ENCODE peak calls at places on chromosomes 7 and 10, in nine cellular contexts. S is skeletal muscle cell, G is cardiac fibroblast, R is cardiac muscle cell, B is HFF-Myc, H is fibroblast of pulmonary artery, N is AG04450, P is brain microvascular endothelial cell, T is BJ. Y is an unnamed sample.

GRCh38 chr10:11017575-11018425 is at the start of gene CELF2:
- DNase-seq in G (peak; percentile 10), S (no peak), R (peak; percentile 22), N (no peak), T (no peak), H (no peak), B (no peak), P (no peak), Y (no peak)

GRCh38 chr7:105584165-105584564 is 2.9 kb upstream of the EFCAB10 start:
- DNase-seq in H (no peak), T (no peak), N (no peak), R (no peak), P (no peak), G (no peak), S (no peak), B (no peak), Y (no peak)

GRCh38 chr10:119633538-119634218 is 17.5 kb upstream of the BAG3 start:
- DNase-seq in N (no peak), T (no peak), H (no peak), G (no peak), S (no peak), P (no peak), R (no peak), B (no peak), Y (no peak)

GRCh38 chr7:30251708-30252329 is 32.6 kb upstream of the ZNRF2 start:
- DNase-seq in P (no peak), R (no peak), S (no peak), B (no peak), N (no peak), T (no peak), H (peak; percentile 19), G (peak; percentile 5), Y (no peak)

GRCh38 chr10:28425431-28425830 is 107.5 kb upstream of the WAC start:
- DNase-seq in N (no peak), T (no peak), H (no peak), S (no peak), B (no peak), R (peak; percentile 8), P (no peak), G (peak; percentile 54), Y (no peak)

GRCh38 chr10:91201213-91201996 is 19.1 kb upstream of the PCGF5 start:
- DNase-seq in R (peak; percentile 14), T (no peak), P (no peak), G (peak; percentile 38), N (no peak), S (no peak), H (no peak), B (no peak), Y (no peak)

GRCh38 chr7:138442822-138443221 is 17.2 kb upstream of the TRIM24 start:
- DNase-seq in N (no peak), G (no peak), H (no peak), P (no peak), S (no peak), R (no peak), B (no peak), T (no peak), Y (no peak)

GRCh38 chr10:85624511-85624910 is 742.1 kb downstream of the GRID1 start:
- DNase-seq in S (no peak), B (no peak), P (no peak), T (no peak), G (no peak), R (no peak), H (no peak), N (no peak), Y (no peak)

GRCh38 chr10:11402392-11402791 is 209.1 kb downstream of the USP6NL start:
- DNase-seq in T (no peak), R (no peak), S (no peak), H (no peak), B (no peak), N (no peak), G (no peak), P (no peak), Y (no peak)

GRCh38 chr7:141043621-141044020 is 28.9 kb upstream of the MRPS33 start:
- DNase-seq in R (no peak), N (no peak), G (peak; percentile 11), H (no peak), T (no peak), P (no peak), S (no peak), B (no peak), Y (no peak)

GRCh38 chr7:117312593-117312992 is 10.3 kb downstream of the WNT2 start:
- DNase-seq in G (peak; percentile 28), R (peak; percentile 10), N (no peak), H (peak; percentile 23), B (no peak), P (no peak), T (no peak), S (no peak), Y (no peak)

GRCh38 chr7:1859266-1860035 is 189.4 kb downstream of the ELFN1 start:
- DNase-seq in G (no peak), T (no peak), S (no peak), H (no peak), B (no peak), R (no peak), P (no peak), N (no peak), Y (no peak)

GRCh38 chr10:131117416-131118212 is 193.9 kb downstream of the TCERG1L start:
- DNase-seq in B (no peak), R (no peak), N (no peak), G (no peak), H (no peak), T (no peak), S (no peak), P (no peak), Y (no peak)

GRCh38 chr10:52864459-52865106 is 92.0 kb upstream of the MBL2 start:
- DNase-seq in T (peak; percentile 89), R (peak; percentile 95), H (peak; percentile 92), G (peak; percentile 92), S (peak; percentile 97), B (peak; percentile 56), N (peak; percentile 97), P (peak; percentile 100), Y (peak; percentile 98)

GRCh38 chr7:87370660-87371180 is 25.3 kb downstream of the CROT start:
- DNase-seq in T (no peak), P (peak; percentile 25), G (peak; percentile 52), S (peak; percentile 55), N (peak; percentile 42), H (peak; percentile 77), R (peak; percentile 78), B (peak; percentile 14), Y (no peak)

GRCh38 chr7:25859412-25859704 is 292.6 kb upstream of the NFE2L3 start:
- DNase-seq in H (no peak), T (no peak), G (no peak), N (no peak), B (no peak), R (no peak), P (no peak), S (no peak), Y (no peak)
- H3K4me3 ChIP-seq in H (no peak overlapping the region), T (no peak overlapping the region), G (no peak overlapping the region), N (no peak overlapping the region), B (no peak overlapping the region), R (no peak overlapping the region), P (no peak overlapping the region), S (no peak overlapping the region), Y (no peak overlapping the region)

GRCh38 chr10:18577823-18578685 is 73.3 kb downstream of the NSUN6 start:
- DNase-seq in P (no peak), H (no peak), R (no peak), G (no peak), T (no peak), B (no peak), N (no peak), S (no peak), Y (no peak)

GRCh38 chr10:18583575-18584270 is 67.7 kb downstream of the NSUN6 start:
- DNase-seq in G (peak; percentile 38), B (no peak), S (no peak), H (peak; percentile 39), N (no peak), T (no peak), R (peak; percentile 30), P (no peak), Y (no peak)

GRCh38 chr10:18582803-18583202 is 68.6 kb downstream of the NSUN6 start:
- DNase-seq in T (no peak), G (peak; percentile 28), P (peak; percentile 31), B (no peak), R (peak; percentile 43), H (no peak), S (no peak), N (no peak), Y (no peak)
- H3K4me3 ChIP-seq in T (no peak overlapping the region), G (no peak overlapping the region), P (no peak overlapping the region), B (no peak overlapping the region), R (no peak overlapping the region), H (no peak overlapping the region), S (no peak overlapping the region), N (no peak overlapping the region), Y (no peak overlapping the region)

GRCh38 chr10:59906417-59907202 is at the start of gene CCDC6:
- DNase-seq in N (peak; percentile 81), S (peak; percentile 80), T (peak; percentile 55), B (peak; percentile 66), H (peak; percentile 93), G (peak; percentile 92), R (peak; percentile 95), P (peak; percentile 89), Y (peak; percentile 53)

GRCh38 chr10:59903871-59904270 is 2.5 kb downstream of the CCDC6 start:
- DNase-seq in B (no peak), S (no peak), T (no peak), N (no peak), P (no peak), H (peak; percentile 38), R (peak; percentile 59), G (peak; percentile 33), Y (no peak)

GRCh38 chr10:59905066-59905734 is 1.2 kb downstream of the CCDC6 start:
- DNase-seq in G (peak; percentile 25), B (no peak), T (no peak), S (no peak), P (peak; percentile 9), N (no peak), H (peak; percentile 23), R (peak; percentile 25), Y (no peak)

GRCh38 chr10:59905735-59906416 is 480 bp downstream of the CCDC6 start:
- DNase-seq in G (no peak), P (no peak), S (no peak), R (no peak), H (no peak), T (no peak), B (no peak), N (no peak), Y (no peak)

DNA sequence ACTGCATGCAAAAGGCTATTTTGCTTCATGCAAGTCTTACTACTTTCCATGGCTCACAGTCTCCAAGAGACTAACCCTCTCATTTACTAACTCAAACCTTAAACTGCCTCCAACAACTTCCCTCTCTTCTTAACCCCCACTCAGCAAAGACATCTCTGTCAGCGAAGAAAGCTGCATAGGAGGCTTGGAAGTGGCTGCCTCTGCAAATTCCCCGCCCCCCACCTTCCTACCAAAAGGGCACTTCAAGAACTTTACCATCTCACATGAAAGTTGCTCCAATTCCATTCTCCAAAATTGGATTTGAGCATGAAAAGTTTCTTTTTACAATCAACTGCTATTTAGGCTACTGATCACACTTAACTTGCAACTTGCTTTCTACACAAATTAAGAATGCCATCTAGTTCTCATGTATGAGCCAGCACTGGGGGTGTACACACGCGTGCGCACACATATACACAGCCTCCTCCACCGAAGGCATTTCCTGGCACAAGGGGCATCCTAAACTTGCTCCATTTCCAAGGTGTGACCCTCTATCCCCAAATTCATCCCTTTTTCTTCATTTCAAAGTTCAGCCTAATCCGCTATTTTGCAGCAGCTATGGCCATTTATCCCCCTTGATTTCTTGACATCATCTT is 1.8 kb downstream of the CCDC6 start:
- DNase-seq in T (no peak), H (no peak), G (no peak), R (no peak), N (no peak), B (no peak), S (no peak), P (no peak), Y (no peak)
- H3K4me3 ChIP-seq in T (peak overlapping the region; percentile 94), H (peak overlapping the region; percentile 96), G (peak overlapping the region; percentile 88), R (peak overlapping the region; percentile 93), N (peak overlapping the region; percentile 92), B (peak overlapping the region; percentile 97), S (peak overlapping the region; percentile 99), P (peak overlapping the region; percentile 97), Y (peak overlapping the region; percentile 83)

GRCh38 chr10:75407716-75408511 is 6.3 kb upstream of the ZNF503 start:
- DNase-seq in N (no peak), P (no peak), S (no peak), H (no peak), G (peak; percentile 50), B (no peak), R (peak; percentile 56), T (no peak), Y (no peak)
- H3K4me3 ChIP-seq in N (peak overlapping the region; percentile 44), P (peak overlapping the region; percentile 71), S (peak overlapping the region; percentile 65), H (peak overlapping the region; percentile 76), G (peak overlapping the region; percentile 77), B (peak overlapping the region; percentile 61), R (peak overlapping the region; percentile 71), T (peak overlapping the region; percentile 92), Y (peak overlapping the region; percentile 74)